ENCODE peak calls at places on chromosomes 3 and 15, in five cellular contexts. J is A549, T is IMR-90, K is GM12878, L is SK-N-SH. R is an unnamed sample.
A peak's percentile ranks its signal among the peaks of the same experiment; 100 is the strongest.

GRCh38 chr15:69893863-69894262 is 203.9 kb downstream of the TLE3 start:
- DNase-seq in L (peak; percentile 74), J (no peak), K (no peak), T (peak; percentile 60), R (no peak)

GRCh38 chr3:120163816-120164215 is 69.6 kb upstream of the GSK3B start:
- DNase-seq in K (no peak), L (no peak), J (no peak), T (no peak), R (no peak)

GRCh38 chr3:52493232-52494017 is 1.7 kb upstream of the STAB1 start:
- DNase-seq in L (no peak), J (no peak), K (no peak), T (no peak), R (no peak)

GRCh38 chr15:74242296-74242929 is 6.3 kb downstream of the CCDC33 start:
- DNase-seq in J (peak; percentile 41), T (peak; percentile 17), L (peak; percentile 57), K (no peak), R (peak; percentile 22)

GRCh38 chr3:99250821-99251355 is 349.4 kb upstream of the DCBLD2 start:
- DNase-seq in T (no peak), K (no peak), L (no peak), J (no peak), R (no peak)

GRCh38 chr15:47431501-47431900 is 285.8 kb upstream of the SEMA6D start:
- DNase-seq in L (no peak), K (no peak), J (no peak), T (peak; percentile 97), R (no peak)

GRCh38 chr3:184380627-184381260 is 890 bp downstream of the CHRD start:
- DNase-seq in J (no peak), L (no peak), T (no peak), K (no peak), R (no peak)

GRCh38 chr3:183222631-183223030 is 30.4 kb upstream of the B3GNT5 start:
- DNase-seq in L (no peak), T (no peak), J (no peak), K (no peak), R (peak; percentile 16)

GRCh38 chr3:23546186-23546585 is 259.6 kb upstream of the UBE2E1 start:
- DNase-seq in T (no peak), L (no peak), J (peak; percentile 9), K (no peak), R (no peak)

GRCh38 chr3:129015388-129016105 is 14.4 kb downstream of the EFCC1 start:
- DNase-seq in L (no peak), J (no peak), T (no peak), K (no peak), R (peak; percentile 52)

GRCh38 chr3:126293370-126294082 is 63.7 kb downstream of the KLF15 start:
- DNase-seq in J (no peak), L (no peak), T (peak; percentile 65), K (no peak), R (no peak)

GRCh38 chr15:25416693-25417092 is 22.1 kb downstream of the UBE3A start:
- DNase-seq in L (no peak), T (peak; percentile 24), J (no peak), K (peak; percentile 71), R (no peak)

DNA sequence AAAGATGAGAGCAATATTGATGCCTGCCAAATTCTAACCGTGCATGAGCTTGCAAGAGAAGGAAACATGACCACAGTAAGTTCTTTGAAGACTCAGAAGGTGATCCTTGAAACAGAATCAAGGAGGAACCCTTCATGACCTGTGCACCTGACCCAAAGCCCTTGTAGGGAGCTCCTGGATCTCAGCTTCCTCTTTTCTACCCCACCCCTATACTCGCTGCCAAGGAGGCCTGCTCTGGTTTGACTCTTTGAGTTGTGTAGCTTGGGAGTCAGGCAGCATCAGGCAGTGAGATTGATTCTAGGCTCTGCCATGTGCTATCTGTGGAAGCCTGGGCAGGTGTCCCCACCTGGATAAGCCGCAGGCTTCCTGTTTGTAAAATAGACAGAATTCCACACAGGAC is 10.6 kb downstream of the TTC21A start:
- DNase-seq in K (no peak), J (no peak), L (no peak), T (no peak), R (no peak)
- TF ChIP-seq RCOR1 in K (no peak), J (no peak), L (no peak), T (no peak), R (no peak)

GRCh38 chr3:38137615-38138346 is 680 bp upstream of the MYD88 start:
- DNase-seq in K (no peak), J (no peak), T (no peak), L (peak; percentile 44), R (peak; percentile 41)
- TF ChIP-seq RCOR1 in K (no peak), J (no peak), T (no peak), L (no peak), R (no peak)

GRCh38 chr15:42736178-42736792 is 643 bp downstream of the CDAN1 start:
- DNase-seq in L (peak; percentile 81), K (no peak), J (peak; percentile 8), T (no peak), R (peak; percentile 24)
- TF ChIP-seq RCOR1 in L (no peak), K (no peak), J (no peak), T (no peak), R (no peak)

GRCh38 chr3:80688814-80689213 is 921.0 kb upstream of the ROBO1 start:
- DNase-seq in L (peak; percentile 7), K (no peak), J (no peak), T (no peak), R (no peak)
- TF ChIP-seq RCOR1 in L (no peak), K (no peak), J (no peak), T (no peak), R (no peak)

GRCh38 chr15:77543159-77543882 is 89.4 kb downstream of the LINGO1 start:
- DNase-seq in J (peak; percentile 97), K (peak; percentile 32), L (peak; percentile 95), T (peak; percentile 78), R (peak; percentile 89)
- TF ChIP-seq RCOR1 in J (no peak), K (no peak), L (peak; percentile 58), T (no peak), R (no peak)